ENCODE peak calls at places on chromosome 19, in ten cellular contexts. K is tibial nerve; Z is activated gamma-delta T cell treated with Interleukin-2 at 50 U/mL for 16 hours; Y is brain pericyte; X is ecto neural progenitor cell; P is CD8-positive, alpha-beta T cell; R is RWPE1; I is T-cell; V is activated T-cell treated with anti-CD3 and anti-CD28 coated beads for 1 hour; F is LoVo. N is an unnamed sample.

GRCh38 chr19:31459430-31459829 is 110.2 kb upstream of the TSHZ3 start:
- DNase-seq in R (no peak), Z (no peak), F (no peak), P (no peak), X (no peak), I (no peak), K (no peak), V (no peak), Y (no peak), N (no peak)

GRCh38 chr19:1457892-1458291 is 8.0 kb downstream of the APC2 start:
- DNase-seq in X (no peak), R (no peak), Z (no peak), F (no peak), I (no peak), Y (no peak), P (no peak), K (no peak), V (no peak), N (no peak)

GRCh38 chr19:14300281-14300680 is 81.0 kb upstream of the ADGRE5 start:
- DNase-seq in P (no peak), I (no peak), R (no peak), F (no peak), Z (no peak), K (no peak), X (no peak), V (no peak), Y (no peak), N (peak; percentile 66)

GRCh38 chr19:4019578-4019977 is 12.0 kb downstream of the PIAS4 start:
- DNase-seq in I (no peak), V (no peak), Z (no peak), F (no peak), R (no peak), K (no peak), P (no peak), X (no peak), Y (no peak), N (no peak)

GRCh38 chr19:37251308-37252229 is 33.6 kb downstream of the ZNF383 start:
- DNase-seq in V (no peak), R (peak; percentile 85), I (no peak), F (no peak), Z (peak; percentile 4), K (no peak), P (no peak), Y (peak; percentile 95), X (no peak), N (no peak)

GRCh38 chr19:6138066-6138465 is 2.6 kb downstream of the ACSBG2 start:
- DNase-seq in F (no peak), P (no peak), Z (no peak), K (no peak), V (no peak), I (no peak), Y (no peak), R (no peak), X (no peak), N (no peak)

GRCh38 chr19:27745978-27746542 is 1466.9 kb downstream of the UQCRFS1 start:
- DNase-seq in Y (no peak), P (no peak), R (no peak), F (no peak), I (no peak), X (peak; percentile 16), Z (no peak), V (no peak), K (no peak), N (no peak)

GRCh38 chr19:55459950-55460657 is 1.3 kb downstream of the ISOC2 start:
- DNase-seq in P (no peak), X (peak; percentile 49), Z (no peak), I (no peak), F (no peak), R (no peak), V (no peak), K (no peak), Y (no peak), N (no peak)

GRCh38 chr19:7679017-7679720 is 1.5 kb upstream of the TRAPPC5 start:
- DNase-seq in K (no peak), X (no peak), Y (no peak), P (peak; percentile 55), Z (peak; percentile 47), R (no peak), V (peak; percentile 53), F (no peak), I (peak; percentile 45), N (peak; percentile 30)

GRCh38 chr19:41478875-41479756 is 36.2 kb downstream of the ERICH4 start:
- DNase-seq in P (no peak), V (no peak), F (no peak), Z (no peak), K (no peak), X (no peak), I (no peak), Y (no peak), R (no peak), N (no peak)

GRCh38 chr19:1481893-1482360 is 2.9 kb upstream of the C19orf25 start:
- DNase-seq in I (no peak), F (no peak), V (no peak), K (no peak), R (no peak), Z (no peak), Y (no peak), P (no peak), X (no peak), N (no peak)

GRCh38 chr19:6047741-6048231 is 62.5 kb downstream of the RFX2 start:
- DNase-seq in Z (no peak), V (no peak), F (no peak), X (peak; percentile 72), P (no peak), R (peak; percentile 40), K (no peak), Y (no peak), I (no peak), N (no peak)